ENCODE peak calls at places on chromosomes 12 and 14, in six cellular contexts. One of them, this sample, is unnamed.

GRCh38 chr12:33813536-33813935 is 208.8 kb upstream of the ALG10 start:
- DNase-seq in HuH-7.5: no peak
- DNase-seq in T-helper 2 cell: no peak
- DNase-seq in AG09319: no peak
- DNase-seq in iPS-NIHi11: no peak
- DNase-seq in activated T-helper 1 cell treated with anti-CD3 and anti-CD28 coated beads, Interleukin-12 subunit alpha, Interleukin-12 subunit beta, Interleukin-2, Interleukin-4 antibody, amounts not matched to agents 30 ng/mL and 10 ng/mL and 1 ng/mL, durations not matched to agents 14 hours and 24 hours and 36 hours: no peak
- DNase-seq in this sample: no peak

GRCh38 chr12:99332936-99333591 is 314.5 kb upstream of the GARIN6 start:
- DNase-seq in iPS-NIHi11: no peak
- DNase-seq in HuH-7.5: no peak
- DNase-seq in AG09319: no peak
- DNase-seq in T-helper 2 cell: no peak
- DNase-seq in activated T-helper 1 cell treated with anti-CD3 and anti-CD28 coated beads, Interleukin-12 subunit alpha, Interleukin-12 subunit beta, Interleukin-2, Interleukin-4 antibody, amounts not matched to agents 30 ng/mL and 10 ng/mL and 1 ng/mL, durations not matched to agents 14 hours and 24 hours and 36 hours: no peak
- DNase-seq in this sample: no peak

GRCh38 chr12:113907446-113908180 is 58.5 kb downstream of the RBM19 start:
- DNase-seq in HuH-7.5: no peak
- DNase-seq in activated T-helper 1 cell treated with anti-CD3 and anti-CD28 coated beads, Interleukin-12 subunit alpha, Interleukin-12 subunit beta, Interleukin-2, Interleukin-4 antibody, amounts not matched to agents 30 ng/mL and 10 ng/mL and 1 ng/mL, durations not matched to agents 14 hours and 24 hours and 36 hours: no peak
- DNase-seq in AG09319: no peak
- DNase-seq in iPS-NIHi11: no peak
- DNase-seq in T-helper 2 cell: no peak
- DNase-seq in this sample: no peak

GRCh38 chr14:67746927-67747326 is 45.2 kb downstream of the RDH12 start:
- DNase-seq in HuH-7.5: no peak
- DNase-seq in activated T-helper 1 cell treated with anti-CD3 and anti-CD28 coated beads, Interleukin-12 subunit alpha, Interleukin-12 subunit beta, Interleukin-2, Interleukin-4 antibody, amounts not matched to agents 30 ng/mL and 10 ng/mL and 1 ng/mL, durations not matched to agents 14 hours and 24 hours and 36 hours: no peak
- DNase-seq in T-helper 2 cell: no peak
- DNase-seq in iPS-NIHi11: no peak
- DNase-seq in AG09319: no peak
- DNase-seq in this sample: no peak

GRCh38 chr12:75701859-75702258 is 190.4 kb upstream of the KRR1 start:
- DNase-seq in AG09319: no peak
- DNase-seq in T-helper 2 cell: no peak
- DNase-seq in HuH-7.5: no peak
- DNase-seq in iPS-NIHi11: no peak
- DNase-seq in activated T-helper 1 cell treated with anti-CD3 and anti-CD28 coated beads, Interleukin-12 subunit alpha, Interleukin-12 subunit beta, Interleukin-2, Interleukin-4 antibody, amounts not matched to agents 30 ng/mL and 10 ng/mL and 1 ng/mL, durations not matched to agents 14 hours and 24 hours and 36 hours: no peak
- DNase-seq in this sample: no peak

GRCh38 chr12:103680591-103681065 is 93.6 kb downstream of the STAB2 start:
- DNase-seq in activated T-helper 1 cell treated with anti-CD3 and anti-CD28 coated beads, Interleukin-12 subunit alpha, Interleukin-12 subunit beta, Interleukin-2, Interleukin-4 antibody, amounts not matched to agents 30 ng/mL and 10 ng/mL and 1 ng/mL, durations not matched to agents 14 hours and 24 hours and 36 hours: no peak
- DNase-seq in T-helper 2 cell: no peak
- DNase-seq in AG09319: no peak
- DNase-seq in iPS-NIHi11: no peak
- DNase-seq in HuH-7.5: no peak
- DNase-seq in this sample: no peak

GRCh38 chr12:3275171-3276041 is 198.2 kb downstream of the TSPAN9 start:
- DNase-seq in iPS-NIHi11: peak; percentile 92
- DNase-seq in HuH-7.5: peak; percentile 93
- DNase-seq in activated T-helper 1 cell treated with anti-CD3 and anti-CD28 coated beads, Interleukin-12 subunit alpha, Interleukin-12 subunit beta, Interleukin-2, Interleukin-4 antibody, amounts not matched to agents 30 ng/mL and 10 ng/mL and 1 ng/mL, durations not matched to agents 14 hours and 24 hours and 36 hours: peak; percentile 51
- DNase-seq in T-helper 2 cell: peak; percentile 51
- DNase-seq in AG09319: peak; percentile 34
- DNase-seq in this sample: peak; percentile 69

GRCh38 chr12:118922405-118922804 is 58.9 kb upstream of the SRRM4 start:
- DNase-seq in iPS-NIHi11: peak; percentile 59
- DNase-seq in activated T-helper 1 cell treated with anti-CD3 and anti-CD28 coated beads, Interleukin-12 subunit alpha, Interleukin-12 subunit beta, Interleukin-2, Interleukin-4 antibody, amounts not matched to agents 30 ng/mL and 10 ng/mL and 1 ng/mL, durations not matched to agents 14 hours and 24 hours and 36 hours: no peak
- DNase-seq in AG09319: no peak
- DNase-seq in HuH-7.5: no peak
- DNase-seq in T-helper 2 cell: no peak
- DNase-seq in this sample: no peak

GRCh38 chr14:56185991-56186390 is 67.8 kb downstream of the PELI2 start:
- DNase-seq in T-helper 2 cell: no peak
- DNase-seq in activated T-helper 1 cell treated with anti-CD3 and anti-CD28 coated beads, Interleukin-12 subunit alpha, Interleukin-12 subunit beta, Interleukin-2, Interleukin-4 antibody, amounts not matched to agents 30 ng/mL and 10 ng/mL and 1 ng/mL, durations not matched to agents 14 hours and 24 hours and 36 hours: no peak
- DNase-seq in AG09319: no peak
- DNase-seq in HuH-7.5: no peak
- DNase-seq in iPS-NIHi11: no peak
- DNase-seq in this sample: no peak

GRCh38 chr14:20327005-20327869 is 5.8 kb downstream of the CCNB1IP1 start:
- DNase-seq in T-helper 2 cell: no peak
- DNase-seq in HuH-7.5: peak; percentile 39
- DNase-seq in activated T-helper 1 cell treated with anti-CD3 and anti-CD28 coated beads, Interleukin-12 subunit alpha, Interleukin-12 subunit beta, Interleukin-2, Interleukin-4 antibody, amounts not matched to agents 30 ng/mL and 10 ng/mL and 1 ng/mL, durations not matched to agents 14 hours and 24 hours and 36 hours: peak; percentile 22
- DNase-seq in iPS-NIHi11: peak; percentile 35
- DNase-seq in AG09319: peak; percentile 50
- DNase-seq in this sample: peak; percentile 55

GRCh38 chr14:60151715-60152114 is 13.5 kb downstream of the DHRS7 start:
- DNase-seq in iPS-NIHi11: no peak
- DNase-seq in AG09319: peak; percentile 82
- DNase-seq in HuH-7.5: no peak
- DNase-seq in activated T-helper 1 cell treated with anti-CD3 and anti-CD28 coated beads, Interleukin-12 subunit alpha, Interleukin-12 subunit beta, Interleukin-2, Interleukin-4 antibody, amounts not matched to agents 30 ng/mL and 10 ng/mL and 1 ng/mL, durations not matched to agents 14 hours and 24 hours and 36 hours: peak; percentile 50
- DNase-seq in T-helper 2 cell: peak; percentile 11
- DNase-seq in this sample: peak; percentile 85

GRCh38 chr12:110917961-110918360 is 2.4 kb downstream of the MYL2 start:
- DNase-seq in AG09319: no peak
- DNase-seq in iPS-NIHi11: no peak
- DNase-seq in HuH-7.5: no peak
- DNase-seq in activated T-helper 1 cell treated with anti-CD3 and anti-CD28 coated beads, Interleukin-12 subunit alpha, Interleukin-12 subunit beta, Interleukin-2, Interleukin-4 antibody, amounts not matched to agents 30 ng/mL and 10 ng/mL and 1 ng/mL, durations not matched to agents 14 hours and 24 hours and 36 hours: no peak
- DNase-seq in T-helper 2 cell: no peak
- DNase-seq in this sample: no peak

GRCh38 chr12:68236421-68237059 is 10.9 kb upstream of the IL26 start:
- DNase-seq in T-helper 2 cell: no peak
- DNase-seq in iPS-NIHi11: no peak
- DNase-seq in AG09319: no peak
- DNase-seq in activated T-helper 1 cell treated with anti-CD3 and anti-CD28 coated beads, Interleukin-12 subunit alpha, Interleukin-12 subunit beta, Interleukin-2, Interleukin-4 antibody, amounts not matched to agents 30 ng/mL and 10 ng/mL and 1 ng/mL, durations not matched to agents 14 hours and 24 hours and 36 hours: peak; percentile 39
- DNase-seq in HuH-7.5: no peak
- DNase-seq in this sample: peak; percentile 28

GRCh38 chr14:100754020-100754419 is 27.3 kb downstream of the DLK1 start:
- DNase-seq in HuH-7.5: no peak
- DNase-seq in iPS-NIHi11: no peak
- DNase-seq in AG09319: no peak
- DNase-seq in activated T-helper 1 cell treated with anti-CD3 and anti-CD28 coated beads, Interleukin-12 subunit alpha, Interleukin-12 subunit beta, Interleukin-2, Interleukin-4 antibody, amounts not matched to agents 30 ng/mL and 10 ng/mL and 1 ng/mL, durations not matched to agents 14 hours and 24 hours and 36 hours: no peak
- DNase-seq in T-helper 2 cell: no peak
- DNase-seq in this sample: no peak

GRCh38 chr12:2169964-2170363 is 117.2 kb downstream of the CACNA1C start:
- DNase-seq in AG09319: no peak
- DNase-seq in HuH-7.5: no peak
- DNase-seq in T-helper 2 cell: no peak
- DNase-seq in iPS-NIHi11: no peak
- DNase-seq in activated T-helper 1 cell treated with anti-CD3 and anti-CD28 coated beads, Interleukin-12 subunit alpha, Interleukin-12 subunit beta, Interleukin-2, Interleukin-4 antibody, amounts not matched to agents 30 ng/mL and 10 ng/mL and 1 ng/mL, durations not matched to agents 14 hours and 24 hours and 36 hours: no peak
- DNase-seq in this sample: no peak

GRCh38 chr12:34393086-34393820 is 371.0 kb downstream of the ALG10 start:
- DNase-seq in iPS-NIHi11: no peak
- DNase-seq in HuH-7.5: no peak
- DNase-seq in activated T-helper 1 cell treated with anti-CD3 and anti-CD28 coated beads, Interleukin-12 subunit alpha, Interleukin-12 subunit beta, Interleukin-2, Interleukin-4 antibody, amounts not matched to agents 30 ng/mL and 10 ng/mL and 1 ng/mL, durations not matched to agents 14 hours and 24 hours and 36 hours: no peak
- DNase-seq in AG09319: no peak
- DNase-seq in T-helper 2 cell: peak; percentile 3
- DNase-seq in this sample: no peak

GRCh38 chr14:32397871-32398640 is 69.0 kb downstream of the AKAP6 start:
- DNase-seq in AG09319: peak; percentile 52
- DNase-seq in HuH-7.5: no peak
- DNase-seq in T-helper 2 cell: no peak
- DNase-seq in activated T-helper 1 cell treated with anti-CD3 and anti-CD28 coated beads, Interleukin-12 subunit alpha, Interleukin-12 subunit beta, Interleukin-2, Interleukin-4 antibody, amounts not matched to agents 30 ng/mL and 10 ng/mL and 1 ng/mL, durations not matched to agents 14 hours and 24 hours and 36 hours: no peak
- DNase-seq in iPS-NIHi11: no peak
- DNase-seq in this sample: no peak

This sample was measured in A549.